ENCODE peak calls at places on chromosomes 7 and 10, in four cellular contexts. Z is HepG2, U is K562, F is GM12878. I is an unnamed sample.

GRCh38 chr7:2968616-2969397 is 74.9 kb downstream of the CARD11 start:
- DNase-seq in Z (no peak), U (no peak), F (no peak), I (peak; percentile 8)

GRCh38 chr7:151876899-151877777 is at the start of gene PRKAG2:
- DNase-seq in Z (no peak), U (peak; percentile 65), F (no peak), I (peak; percentile 82)

GRCh38 chr10:88157981-88158465 is 294.6 kb downstream of the PTEN start:
- DNase-seq in Z (no peak), U (no peak), F (no peak), I (no peak)

GRCh38 chr10:124942317-124943169 is 620 bp downstream of the ZRANB1 start:
- DNase-seq in Z (no peak), U (peak; percentile 0), F (no peak), I (no peak)

GRCh38 chr10:89426230-89426868 is 12.0 kb downstream of the IFIT5 start:
- DNase-seq in Z (peak; percentile 41), U (no peak), F (no peak), I (peak; percentile 53)

GRCh38 chr7:156122752-156123354 is 310.6 kb upstream of the SHH start:
- DNase-seq in Z (no peak), U (no peak), F (no peak), I (no peak)

GRCh38 chr7:48285365-48285764 is 114.1 kb downstream of the ABCA13 start:
- DNase-seq in Z (no peak), U (no peak), F (no peak), I (no peak)

GRCh38 chr10:28201666-28202400 is 101.0 kb downstream of the MPP7 start:
- DNase-seq in Z (no peak), U (no peak), F (no peak), I (no peak)

GRCh38 chr10:22681783-22682183 is 32.6 kb downstream of the PIP4K2A start:
- DNase-seq in Z (peak; percentile 85), U (no peak), F (no peak), I (no peak)

GRCh38 chr7:130141161-130141857 is 63.9 kb downstream of the TMEM209 start:
- DNase-seq in Z (no peak), U (peak; percentile 87), F (no peak), I (no peak)

GRCh38 chr10:96858038-96858705 is 26.1 kb downstream of the LCOR start:
- DNase-seq in Z (no peak), U (no peak), F (no peak), I (no peak)

DNA sequence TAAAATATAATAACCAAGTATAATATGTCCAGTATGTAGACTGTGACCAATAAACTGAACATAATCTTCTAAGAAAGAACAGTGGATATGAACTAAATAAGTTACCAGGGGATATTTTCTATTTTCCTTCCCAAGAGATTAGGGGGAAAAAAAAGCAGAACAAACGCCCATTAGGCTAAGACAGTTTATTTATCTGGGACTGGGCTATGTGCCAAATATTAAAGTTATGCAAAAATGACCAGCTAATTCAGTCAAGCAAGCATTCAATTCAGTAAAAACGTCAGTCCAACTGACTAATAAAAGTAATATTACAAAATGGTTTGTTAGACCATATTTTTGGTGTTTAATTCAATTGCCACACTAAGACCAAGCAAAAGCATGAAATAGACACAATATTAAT is 122.2 kb downstream of the TSPAN12 start:
- DNase-seq in Z (no peak), U (no peak), F (no peak), I (no peak)
- TF ChIP-seq FOXK2 in Z (no peak), U (no peak), F (no peak), I (no peak)

GRCh38 chr10:80542053-80542452 is 4.4 kb downstream of the SH2D4B start:
- DNase-seq in Z (peak; percentile 23), U (no peak), F (no peak), I (no peak)

GRCh38 chr10:80545258-80545881 is 7.7 kb downstream of the SH2D4B start:
- DNase-seq in Z (no peak), U (no peak), F (no peak), I (peak; percentile 3)

GRCh38 chr10:80541144-80541750 is 3.5 kb downstream of the SH2D4B start:
- DNase-seq in Z (no peak), U (no peak), F (peak; percentile 57), I (no peak)

GRCh38 chr10:80540644-80541143 is 3.0 kb downstream of the SH2D4B start:
- DNase-seq in Z (no peak), U (no peak), F (peak; percentile 60), I (no peak)

GRCh38 chr10:80544316-80544953 is 6.7 kb downstream of the SH2D4B start:
- DNase-seq in Z (no peak), U (no peak), F (no peak), I (no peak)
- TF ChIP-seq FOXK2 in Z (no peak), U (no peak), F (no peak), I (no peak)

DNA sequence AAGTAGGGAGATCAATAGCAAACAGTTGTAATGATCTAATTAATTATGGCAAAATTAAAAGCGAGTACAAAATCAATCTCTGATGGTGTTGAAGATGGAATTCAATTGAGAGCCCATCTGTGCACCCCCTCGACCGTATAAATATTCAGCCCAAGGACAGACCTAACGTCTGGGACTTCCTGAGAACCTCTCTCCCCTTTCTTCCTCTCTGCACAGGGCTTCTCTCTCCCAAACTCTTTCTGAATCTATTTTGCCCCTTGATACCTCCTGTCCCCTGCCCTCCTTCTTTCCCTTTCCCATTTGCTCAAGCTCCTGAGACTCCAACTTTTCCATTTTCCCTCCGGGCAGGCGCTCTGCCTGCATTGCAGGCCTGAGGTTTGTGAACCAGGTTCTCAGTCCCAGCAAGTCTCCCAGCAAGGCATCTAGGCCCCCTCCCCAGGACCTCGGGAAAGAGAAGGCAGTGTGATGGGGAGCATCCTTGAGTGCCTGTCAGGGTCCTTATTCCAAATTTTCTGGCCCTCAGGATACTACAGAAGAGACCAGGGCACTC is 8.5 kb upstream of the PAX2 start:
- DNase-seq in Z (no peak), U (no peak), F (no peak), I (no peak)
- TF ChIP-seq FOXK2 in Z (no peak), U (no peak), F (no peak), I (no peak)

GRCh38 chr10:12795318-12795717 is 206.2 kb downstream of the CCDC3 start:
- DNase-seq in Z (no peak), U (no peak), F (no peak), I (no peak)
- TF ChIP-seq FOXK2 in Z (no peak), U (no peak), F (no peak), I (no peak)

I was measured in HEK293T.